ENCODE peak calls at places on chromosomes 2 and 18, in eight cellular contexts. F is lower lobe of right lung, I is NCI-H345, C is GM23338, G is COR-L47, D is T1000, B is heart left ventricle, P is cardiac fibroblast. T is an unnamed sample.

GRCh38 chr18:76416935-76417334 is 78.1 kb downstream of the ZNF516 start:
- DNase-seq in D (no peak), G (no peak), P (peak; percentile 70), I (no peak), B (no peak), C (no peak), F (no peak), T (no peak)

GRCh38 chr2:104852161-104852689 is 1.7 kb upstream of the POU3F3 start:
- DNase-seq in F (no peak), G (no peak), P (no peak), B (no peak), D (no peak), I (peak; percentile 68), C (peak; percentile 57), T (peak; percentile 90)

GRCh38 chr2:217092710-217093379 is 233.0 kb upstream of the TNP1 start:
- DNase-seq in P (no peak), D (no peak), I (no peak), B (no peak), G (no peak), F (no peak), C (no peak), T (no peak)

GRCh38 chr18:50687491-50687890 is 127.6 kb downstream of the MAPK4 start:
- DNase-seq in C (no peak), B (no peak), P (no peak), F (peak; percentile 57), G (no peak), I (no peak), D (no peak), T (no peak)

GRCh38 chr18:12410121-12410520 is 2.4 kb downstream of the PRELID3A start:
- DNase-seq in B (no peak), I (no peak), F (no peak), G (no peak), D (no peak), P (no peak), C (no peak), T (peak; percentile 10)

GRCh38 chr18:47809420-47809819 is 121.0 kb downstream of the SMAD2 start:
- DNase-seq in B (no peak), G (no peak), D (no peak), C (no peak), P (peak; percentile 10), I (no peak), F (no peak), T (no peak)

GRCh38 chr2:210086292-210086691 is 83.9 kb downstream of the RPE start:
- DNase-seq in D (no peak), C (no peak), G (no peak), P (peak; percentile 32), F (no peak), B (no peak), I (no peak), T (no peak)

GRCh38 chr18:26656401-26656943 is 108.1 kb upstream of the KCTD1 start:
- DNase-seq in D (no peak), B (no peak), G (no peak), I (no peak), C (no peak), F (peak; percentile 48), P (no peak), T (no peak)

GRCh38 chr18:57666818-57667497 is 45.3 kb upstream of the NARS1 start:
- DNase-seq in F (no peak), I (no peak), B (no peak), D (no peak), G (no peak), P (peak; percentile 69), C (no peak), T (no peak)

GRCh38 chr2:84942166-84942565 is 28.8 kb upstream of the KCMF1 start:
- DNase-seq in D (no peak), P (no peak), G (no peak), F (no peak), B (no peak), C (no peak), I (no peak), T (no peak)

GRCh38 chr18:40414155-40414754 is 1540.8 kb upstream of the PIK3C3 start:
- DNase-seq in P (peak; percentile 11), B (no peak), D (peak; percentile 1), I (no peak), F (no peak), C (no peak), G (no peak), T (no peak)